ENCODE peak calls at places on chromosomes 2 and 18, in nine cellular contexts. One of them, this sample, is unnamed.

GRCh38 chr2:6828299-6828584 is 37.5 kb downstream of the CMPK2 start:
- DNase-seq in fibroblast of mammary gland: peak
- DNase-seq in bronchial epithelial cell: peak
- DNase-seq in pancreas: no peak
- DNase-seq in mesothelial cell of epicardium: no peak
- DNase-seq in left ventricle myocardium inferior: no peak
- DNase-seq in cardiac fibroblast: peak
- DNase-seq in B cell: no peak
- DNase-seq in suprapubic skin: no peak
- DNase-seq in this sample: no peak

GRCh38 chr2:127122351-127123027 is 15.5 kb upstream of the BIN1 start:
- DNase-seq in fibroblast of mammary gland: no peak
- DNase-seq in bronchial epithelial cell: no peak
- DNase-seq in pancreas: no peak
- DNase-seq in mesothelial cell of epicardium: no peak
- DNase-seq in left ventricle myocardium inferior: no peak
- DNase-seq in cardiac fibroblast: no peak
- DNase-seq in B cell: no peak
- DNase-seq in suprapubic skin: no peak
- DNase-seq in this sample: no peak

GRCh38 chr2:72883356-72883962 is 3.7 kb upstream of the SPR start:
- DNase-seq in fibroblast of mammary gland: peak
- DNase-seq in bronchial epithelial cell: peak
- DNase-seq in pancreas: no peak
- DNase-seq in mesothelial cell of epicardium: no peak
- DNase-seq in left ventricle myocardium inferior: no peak
- DNase-seq in cardiac fibroblast: peak
- DNase-seq in B cell: no peak
- DNase-seq in suprapubic skin: no peak
- DNase-seq in this sample: no peak

GRCh38 chr2:186610785-186611184 is 20.9 kb downstream of the ITGAV start:
- DNase-seq in fibroblast of mammary gland: no peak
- DNase-seq in bronchial epithelial cell: no peak
- DNase-seq in pancreas: no peak
- DNase-seq in mesothelial cell of epicardium: no peak
- DNase-seq in left ventricle myocardium inferior: no peak
- DNase-seq in cardiac fibroblast: no peak
- DNase-seq in B cell: no peak
- DNase-seq in suprapubic skin: no peak
- DNase-seq in this sample: no peak

GRCh38 chr2:109174626-109175349 is 45.8 kb downstream of the SH3RF3 start:
- DNase-seq in fibroblast of mammary gland: no peak
- DNase-seq in bronchial epithelial cell: no peak
- DNase-seq in pancreas: no peak
- DNase-seq in mesothelial cell of epicardium: no peak
- DNase-seq in left ventricle myocardium inferior: no peak
- DNase-seq in cardiac fibroblast: no peak
- DNase-seq in B cell: no peak
- DNase-seq in suprapubic skin: no peak
- DNase-seq in this sample: no peak

GRCh38 chr2:29700560-29700959 is 220.8 kb downstream of the ALK start:
- DNase-seq in fibroblast of mammary gland: peak
- DNase-seq in bronchial epithelial cell: peak
- DNase-seq in pancreas: no peak
- DNase-seq in mesothelial cell of epicardium: no peak
- DNase-seq in left ventricle myocardium inferior: no peak
- DNase-seq in cardiac fibroblast: peak
- DNase-seq in B cell: no peak
- DNase-seq in suprapubic skin: no peak
- DNase-seq in this sample: no peak

GRCh38 chr2:72173640-72174321 is 26.1 kb upstream of the CYP26B1 start:
- DNase-seq in fibroblast of mammary gland: no peak
- DNase-seq in bronchial epithelial cell: no peak
- DNase-seq in pancreas: no peak
- DNase-seq in mesothelial cell of epicardium: no peak
- DNase-seq in left ventricle myocardium inferior: no peak
- DNase-seq in cardiac fibroblast: peak
- DNase-seq in B cell: no peak
- DNase-seq in suprapubic skin: no peak
- DNase-seq in this sample: no peak

GRCh38 chr2:112153501-112153900 is 15.3 kb downstream of the FBLN7 start:
- DNase-seq in fibroblast of mammary gland: no peak
- DNase-seq in bronchial epithelial cell: no peak
- DNase-seq in pancreas: no peak
- DNase-seq in mesothelial cell of epicardium: no peak
- DNase-seq in left ventricle myocardium inferior: no peak
- DNase-seq in cardiac fibroblast: no peak
- DNase-seq in B cell: no peak
- DNase-seq in suprapubic skin: peak
- DNase-seq in this sample: peak

GRCh38 chr18:48419268-48420022 is 10.3 kb upstream of the ZBTB7C start:
- DNase-seq in fibroblast of mammary gland: no peak
- DNase-seq in bronchial epithelial cell: peak
- DNase-seq in pancreas: no peak
- DNase-seq in mesothelial cell of epicardium: no peak
- DNase-seq in left ventricle myocardium inferior: no peak
- DNase-seq in cardiac fibroblast: no peak
- DNase-seq in B cell: no peak
- DNase-seq in suprapubic skin: no peak
- DNase-seq in this sample: no peak

GRCh38 chr2:234142530-234142929 is 92.0 kb downstream of the SPP2 start:
- DNase-seq in fibroblast of mammary gland: no peak
- DNase-seq in bronchial epithelial cell: no peak
- DNase-seq in pancreas: no peak
- DNase-seq in mesothelial cell of epicardium: no peak
- DNase-seq in left ventricle myocardium inferior: no peak
- DNase-seq in cardiac fibroblast: peak
- DNase-seq in B cell: no peak
- DNase-seq in suprapubic skin: no peak
- DNase-seq in this sample: no peak

GRCh38 chr2:204722691-204723090 is 177.4 kb downstream of the PARD3B start:
- DNase-seq in fibroblast of mammary gland: no peak
- DNase-seq in bronchial epithelial cell: no peak
- DNase-seq in pancreas: no peak
- DNase-seq in mesothelial cell of epicardium: no peak
- DNase-seq in left ventricle myocardium inferior: no peak
- DNase-seq in cardiac fibroblast: peak
- DNase-seq in B cell: no peak
- DNase-seq in suprapubic skin: no peak
- DNase-seq in this sample: no peak

GRCh38 chr18:77557030-77557429 is 307.4 kb downstream of the GALR1 start:
- DNase-seq in fibroblast of mammary gland: peak
- DNase-seq in bronchial epithelial cell: no peak
- DNase-seq in pancreas: no peak
- DNase-seq in mesothelial cell of epicardium: no peak
- DNase-seq in left ventricle myocardium inferior: no peak
- DNase-seq in cardiac fibroblast: peak
- DNase-seq in B cell: no peak
- DNase-seq in suprapubic skin: no peak
- DNase-seq in this sample: no peak

GRCh38 chr2:61811821-61812220 is 42.0 kb downstream of the FAM161A start:
- DNase-seq in fibroblast of mammary gland: no peak
- DNase-seq in bronchial epithelial cell: no peak
- DNase-seq in pancreas: no peak
- DNase-seq in mesothelial cell of epicardium: no peak
- DNase-seq in left ventricle myocardium inferior: no peak
- DNase-seq in cardiac fibroblast: no peak
- DNase-seq in B cell: no peak
- DNase-seq in suprapubic skin: no peak
- DNase-seq in this sample: no peak

GRCh38 chr2:40260437-40260836 is 191.5 kb downstream of the SLC8A1 start:
- DNase-seq in fibroblast of mammary gland: peak
- DNase-seq in bronchial epithelial cell: no peak
- DNase-seq in pancreas: no peak
- DNase-seq in mesothelial cell of epicardium: no peak
- DNase-seq in left ventricle myocardium inferior: no peak
- DNase-seq in cardiac fibroblast: no peak
- DNase-seq in B cell: no peak
- DNase-seq in suprapubic skin: no peak
- DNase-seq in this sample: no peak

GRCh38 chr2:164746713-164747112 is 94.9 kb downstream of the COBLL1 start:
- DNase-seq in fibroblast of mammary gland: no peak
- DNase-seq in bronchial epithelial cell: no peak
- DNase-seq in pancreas: no peak
- DNase-seq in mesothelial cell of epicardium: no peak
- DNase-seq in left ventricle myocardium inferior: no peak
- DNase-seq in cardiac fibroblast: no peak
- DNase-seq in B cell: no peak
- DNase-seq in suprapubic skin: no peak
- DNase-seq in this sample: no peak

GRCh38 chr18:68500551-68500950 is 214.4 kb downstream of the TMX3 start:
- DNase-seq in fibroblast of mammary gland: no peak
- DNase-seq in bronchial epithelial cell: no peak
- DNase-seq in pancreas: no peak
- DNase-seq in mesothelial cell of epicardium: no peak
- DNase-seq in left ventricle myocardium inferior: no peak
- DNase-seq in cardiac fibroblast: no peak
- DNase-seq in B cell: no peak
- DNase-seq in suprapubic skin: no peak
- DNase-seq in this sample: no peak

GRCh38 chr2:239165206-239165831 is 235.5 kb downstream of the HDAC4 start:
- DNase-seq in fibroblast of mammary gland: no peak
- DNase-seq in bronchial epithelial cell: no peak
- DNase-seq in pancreas: peak
- DNase-seq in mesothelial cell of epicardium: peak
- DNase-seq in left ventricle myocardium inferior: peak
- DNase-seq in cardiac fibroblast: no peak
- DNase-seq in B cell: peak
- DNase-seq in suprapubic skin: peak
- DNase-seq in this sample: peak

GRCh38 chr18:9323750-9324445 is 10.7 kb upstream of the TWSG1 start:
- DNase-seq in fibroblast of mammary gland: peak
- DNase-seq in bronchial epithelial cell: peak
- DNase-seq in pancreas: no peak
- DNase-seq in mesothelial cell of epicardium: no peak
- DNase-seq in left ventricle myocardium inferior: no peak
- DNase-seq in cardiac fibroblast: peak
- DNase-seq in B cell: no peak
- DNase-seq in suprapubic skin: no peak
- DNase-seq in this sample: no peak
- TF ChIP-seq CTCF in fibroblast of mammary gland: no peak
- TF ChIP-seq CTCF in bronchial epithelial cell: no peak
- TF ChIP-seq CTCF in pancreas: no peak
- TF ChIP-seq CTCF in mesothelial cell of epicardium: no peak
- TF ChIP-seq CTCF in left ventricle myocardium inferior: no peak
- TF ChIP-seq CTCF in cardiac fibroblast: no peak
- TF ChIP-seq CTCF in B cell: no peak
- TF ChIP-seq CTCF in suprapubic skin: no peak
- TF ChIP-seq CTCF in this sample: no peak

DNA sequence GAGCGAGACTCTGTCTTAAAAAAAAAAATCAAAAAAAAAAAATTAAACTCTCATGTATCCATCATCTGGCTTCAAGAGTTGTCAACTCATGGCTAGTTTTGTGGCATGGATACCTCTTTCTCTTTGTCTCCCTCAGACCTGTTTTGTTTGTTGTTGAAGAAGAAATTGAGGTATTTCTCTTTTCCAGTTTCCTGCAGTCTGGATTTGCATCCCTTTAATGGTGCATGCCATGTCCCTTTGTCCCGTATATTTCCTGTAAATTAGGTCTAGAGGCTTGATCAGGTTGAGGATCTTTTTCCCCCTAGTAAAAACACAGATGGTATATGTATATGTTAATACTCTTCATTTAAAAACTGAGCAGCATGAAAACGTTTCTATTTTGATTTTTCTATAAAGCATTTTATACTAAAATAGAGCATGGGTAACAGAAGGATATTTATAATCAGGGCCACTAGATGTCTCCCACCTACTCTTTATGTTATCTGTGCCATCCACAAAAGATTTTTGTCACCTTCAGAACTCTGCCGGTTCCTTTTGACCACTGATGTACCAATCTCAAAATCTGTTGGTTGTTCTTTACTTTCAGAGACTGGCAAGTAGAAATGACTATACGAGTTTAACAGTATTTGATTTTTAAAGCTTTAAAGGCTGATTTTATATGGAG is 80.1 kb downstream of the GALNT1 start:
- DNase-seq in fibroblast of mammary gland: no peak
- DNase-seq in bronchial epithelial cell: no peak
- DNase-seq in pancreas: no peak
- DNase-seq in mesothelial cell of epicardium: no peak
- DNase-seq in left ventricle myocardium inferior: no peak
- DNase-seq in cardiac fibroblast: no peak
- DNase-seq in B cell: no peak
- DNase-seq in suprapubic skin: no peak
- DNase-seq in this sample: no peak
- TF ChIP-seq CTCF in fibroblast of mammary gland: peak
- TF ChIP-seq CTCF in bronchial epithelial cell: no peak
- TF ChIP-seq CTCF in pancreas: no peak
- TF ChIP-seq CTCF in mesothelial cell of epicardium: no peak
- TF ChIP-seq CTCF in left ventricle myocardium inferior: no peak
- TF ChIP-seq CTCF in cardiac fibroblast: peak
- TF ChIP-seq CTCF in B cell: no peak
- TF ChIP-seq CTCF in suprapubic skin: no peak
- TF ChIP-seq CTCF in this sample: no peak

GRCh38 chr18:61738488-61738887 is 154.3 kb downstream of the RNF152 start:
- DNase-seq in fibroblast of mammary gland: peak
- DNase-seq in bronchial epithelial cell: peak
- DNase-seq in pancreas: no peak
- DNase-seq in mesothelial cell of epicardium: no peak
- DNase-seq in left ventricle myocardium inferior: no peak
- DNase-seq in cardiac fibroblast: peak
- DNase-seq in B cell: no peak
- DNase-seq in suprapubic skin: no peak
- DNase-seq in this sample: peak
- TF ChIP-seq CTCF in fibroblast of mammary gland: no peak
- TF ChIP-seq CTCF in bronchial epithelial cell: no peak
- TF ChIP-seq CTCF in pancreas: no peak
- TF ChIP-seq CTCF in mesothelial cell of epicardium: no peak
- TF ChIP-seq CTCF in left ventricle myocardium inferior: no peak
- TF ChIP-seq CTCF in cardiac fibroblast: no peak
- TF ChIP-seq CTCF in B cell: no peak
- TF ChIP-seq CTCF in suprapubic skin: no peak
- TF ChIP-seq CTCF in this sample: no peak

DNA sequence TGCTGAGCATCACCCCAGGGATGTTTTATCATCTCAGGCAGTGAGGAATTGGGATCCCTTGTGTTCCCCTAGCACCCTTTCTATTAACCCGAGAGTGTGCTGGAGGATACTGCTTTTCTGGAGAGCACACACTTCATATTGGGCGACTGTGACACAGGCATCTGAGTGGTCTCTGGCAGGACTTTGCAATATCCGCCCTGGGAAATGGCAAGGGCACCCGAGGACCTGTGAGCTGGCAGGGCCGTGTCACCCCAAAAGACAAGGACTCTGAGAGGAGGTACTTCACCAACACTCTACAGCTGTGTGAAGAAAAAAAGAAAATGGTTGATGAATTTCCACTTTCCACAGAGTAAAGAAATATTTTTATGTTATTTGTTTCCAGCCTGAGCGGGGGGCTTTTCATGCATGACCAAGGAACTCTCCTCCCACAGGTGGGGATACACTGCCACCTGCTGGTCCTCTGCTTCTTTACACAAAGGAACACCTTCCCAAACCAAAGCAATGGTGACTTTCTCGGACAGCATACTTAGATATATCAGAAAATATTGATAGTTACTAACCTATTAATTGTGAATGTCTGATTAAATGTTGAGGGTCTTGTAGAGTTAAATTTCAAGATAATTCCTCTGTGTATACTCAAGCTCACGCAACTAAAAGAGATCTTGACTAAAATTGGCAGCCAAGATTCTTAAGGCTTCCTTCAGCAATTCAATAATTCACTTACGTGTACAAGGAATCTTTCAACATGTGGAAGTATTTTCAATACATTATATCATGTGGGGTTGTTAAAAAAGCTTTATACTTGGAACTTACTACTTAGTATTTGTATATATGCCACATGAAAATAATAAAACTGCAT is 45.9 kb upstream of the REG3G start:
- DNase-seq in fibroblast of mammary gland: peak
- DNase-seq in bronchial epithelial cell: peak
- DNase-seq in pancreas: no peak
- DNase-seq in mesothelial cell of epicardium: peak
- DNase-seq in left ventricle myocardium inferior: no peak
- DNase-seq in cardiac fibroblast: peak
- DNase-seq in B cell: no peak
- DNase-seq in suprapubic skin: no peak
- DNase-seq in this sample: no peak
- TF ChIP-seq CTCF in fibroblast of mammary gland: peak
- TF ChIP-seq CTCF in bronchial epithelial cell: peak
- TF ChIP-seq CTCF in pancreas: peak
- TF ChIP-seq CTCF in mesothelial cell of epicardium: peak
- TF ChIP-seq CTCF in left ventricle myocardium inferior: peak
- TF ChIP-seq CTCF in cardiac fibroblast: peak
- TF ChIP-seq CTCF in B cell: peak
- TF ChIP-seq CTCF in suprapubic skin: no peak
- TF ChIP-seq CTCF in this sample: peak

This sample was measured in CD14-positive monocyte.